ENCODE peak calls at places on chromosome 12, in nine cellular contexts. M is HCT116, H is MM.1S, W is GM23338, P is GM23248, S is neural progenitor cell, G is OCI-LY7, L is SK-N-SH, F is hepatocyte. X is an unnamed sample.

GRCh38 chr12:83389237-83389996 is 702.7 kb downstream of the TMTC2 start:
- DNase-seq in S (peak), H (peak), G (no peak), F (peak), P (no peak), W (peak), M (peak), L (no peak), X (peak)

GRCh38 chr12:119202121-119202527 is 23.4 kb downstream of the HSPB8 start:
- DNase-seq in L (no peak), M (no peak), P (no peak), S (no peak), G (no peak), F (no peak), H (no peak), W (peak), X (no peak)

GRCh38 chr12:103794814-103795213 is 46.2 kb downstream of the NT5DC3 start:
- DNase-seq in M (no peak), G (no peak), P (no peak), W (no peak), L (no peak), F (no peak), S (no peak), H (no peak), X (no peak)

GRCh38 chr12:71356569-71356968 is 83.0 kb upstream of the LGR5 start:
- DNase-seq in H (no peak), F (no peak), M (no peak), L (no peak), G (no peak), S (no peak), W (no peak), P (no peak), X (peak)

GRCh38 chr12:108430245-108430644 is 84.8 kb upstream of the FICD start:
- DNase-seq in H (no peak), P (peak), L (no peak), M (no peak), G (no peak), W (no peak), S (no peak), F (no peak), X (no peak)

GRCh38 chr12:49792181-49792970 is 35.8 kb downstream of the NCKAP5L start:
- DNase-seq in W (no peak), H (no peak), P (no peak), F (no peak), L (no peak), S (no peak), M (no peak), G (no peak), X (no peak)

GRCh38 chr12:53324113-53324778 is 2.8 kb upstream of the AAAS start:
- DNase-seq in L (no peak), G (peak), F (no peak), S (peak), P (no peak), H (peak), W (peak), M (no peak), X (no peak)

GRCh38 chr12:19251481-19251880 is 121.9 kb downstream of the PLEKHA5 start:
- DNase-seq in S (no peak), H (no peak), M (no peak), F (no peak), W (no peak), L (no peak), G (no peak), P (no peak), X (no peak)

GRCh38 chr12:94202245-94203180 is 54.1 kb downstream of the PLXNC1 start:
- DNase-seq in G (peak), F (no peak), P (no peak), S (no peak), W (no peak), M (no peak), L (no peak), H (no peak), X (no peak)

GRCh38 chr12:45130881-45131281 is 80.0 kb upstream of the DBX2 start:
- DNase-seq in P (peak), S (peak), L (peak), W (peak), F (peak), G (peak), M (peak), H (peak), X (peak)

GRCh38 chr12:95143784-95144205 is 70.4 kb upstream of the NR2C1 start:
- DNase-seq in G (no peak), H (no peak), F (no peak), P (peak), S (no peak), L (no peak), W (peak), M (no peak), X (no peak)

GRCh38 chr12:53190108-53190729 is 9.5 kb upstream of the CSAD start:
- DNase-seq in M (peak), L (peak), F (peak), P (peak), H (peak), S (peak), G (peak), W (peak), X (peak)

GRCh38 chr12:45918818-45919217 is 71.6 kb downstream of the SCAF11 start:
- DNase-seq in H (no peak), S (no peak), M (no peak), L (no peak), P (peak), F (no peak), G (no peak), W (no peak), X (no peak)

GRCh38 chr12:15987696-15988095 is 76.6 kb downstream of the DERA start:
- DNase-seq in H (no peak), W (no peak), L (no peak), S (no peak), F (no peak), P (no peak), M (no peak), G (no peak), X (no peak)

GRCh38 chr12:80925237-80925636 is 12.5 kb downstream of the LIN7A start:
- DNase-seq in G (no peak), M (no peak), L (no peak), W (no peak), S (no peak), H (no peak), F (no peak), P (no peak), X (no peak)

GRCh38 chr12:75553398-75553797 is 42.0 kb upstream of the KRR1 start:
- DNase-seq in G (no peak), L (no peak), P (peak), F (no peak), S (peak), W (peak), M (peak), H (no peak), X (no peak)

GRCh38 chr12:47901285-47902093 is 3.3 kb downstream of the VDR start:
- DNase-seq in L (no peak), G (no peak), S (no peak), M (no peak), W (no peak), H (no peak), F (no peak), P (peak), X (no peak)

GRCh38 chr12:47900101-47900479 is 4.7 kb downstream of the VDR start:
- DNase-seq in F (no peak), M (no peak), L (no peak), H (no peak), S (no peak), P (no peak), G (no peak), W (no peak), X (no peak)

GRCh38 chr12:47900480-47901129 is 4.2 kb downstream of the VDR start:
- DNase-seq in G (peak), W (peak), H (peak), P (peak), L (no peak), F (peak), M (peak), S (no peak), X (peak)

GRCh38 chr12:47902131-47902639 is 2.6 kb downstream of the VDR start:
- DNase-seq in G (no peak), L (no peak), S (no peak), P (no peak), H (no peak), F (no peak), W (no peak), M (no peak), X (no peak)

DNA sequence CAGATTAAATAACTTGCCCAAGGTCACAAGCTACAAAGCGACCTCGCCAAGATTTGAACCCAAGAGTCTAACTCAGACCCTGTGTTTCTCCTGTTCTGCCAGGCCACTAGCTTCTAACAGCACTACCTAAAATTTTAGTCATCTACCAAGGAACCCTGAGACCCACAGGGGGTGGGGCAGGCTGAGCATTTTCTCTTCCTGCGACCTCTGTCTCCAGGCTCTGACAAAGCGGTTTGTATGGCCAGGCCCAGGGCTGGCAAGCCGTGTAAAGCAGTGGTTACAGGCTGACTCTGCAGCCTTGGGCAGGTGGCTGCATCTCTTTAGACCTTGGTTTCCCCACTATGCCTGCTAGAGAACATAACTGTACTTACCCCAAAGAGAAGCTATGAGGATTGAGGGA is 5.3 kb downstream of the VDR start:
- DNase-seq in S (no peak), H (no peak), P (no peak), W (no peak), L (no peak), F (no peak), G (no peak), M (no peak), X (no peak)
- H3K27ac ChIP-seq in S (no peak), H (no peak), P (no peak), W (no peak), L (no peak), F (no peak), G (no peak), M (no peak), X (no peak)

GRCh38 chr12:102300824-102301461 is 103.3 kb upstream of the PMCH start:
- DNase-seq in H (peak), M (peak), P (peak), F (peak), G (peak), S (peak), W (peak), L (peak), X (peak)
- TF ChIP-seq EZH2phosphoT487 in H (no peak), M (no peak), P (no peak), F (no peak), G (no peak), S (no peak), W (no peak), L (no peak), X (no peak)

GRCh38 chr12:55112378-55112777 is 13.8 kb upstream of the OR9K2 start:
- DNase-seq in P (no peak), F (no peak), H (no peak), M (no peak), G (no peak), W (no peak), S (no peak), L (no peak), X (no peak)
- H3K27ac ChIP-seq in P (no peak), F (no peak), H (no peak), M (no peak), G (no peak), W (no peak), S (no peak), L (no peak), X (no peak)

GRCh38 chr12:14410177-14410576 is 44.7 kb downstream of the ATF7IP start:
- DNase-seq in S (no peak), P (peak), G (no peak), M (no peak), W (no peak), H (no peak), L (no peak), F (no peak), X (no peak)
- TF ChIP-seq EZH2phosphoT487 in S (no peak), P (no peak), G (no peak), M (no peak), W (no peak), H (no peak), L (no peak), F (no peak), X (no peak)

GRCh38 chr12:124354400-124354799 is 59.5 kb downstream of the RFLNA start:
- DNase-seq in H (no peak), M (no peak), P (no peak), G (no peak), W (no peak), S (no peak), F (no peak), L (no peak), X (no peak)
- H3K27ac ChIP-seq in H (no peak), M (no peak), P (no peak), G (no peak), W (no peak), S (no peak), F (no peak), L (no peak), X (no peak)

GRCh38 chr12:121990692-121991603 is 30.7 kb upstream of the BCL7A start:
- DNase-seq in P (peak), G (no peak), W (no peak), F (no peak), M (no peak), H (no peak), S (no peak), L (no peak), X (peak)
- TF ChIP-seq EZH2phosphoT487 in P (no peak), G (no peak), W (no peak), F (no peak), M (no peak), H (no peak), S (no peak), L (no peak), X (no peak)

DNA sequence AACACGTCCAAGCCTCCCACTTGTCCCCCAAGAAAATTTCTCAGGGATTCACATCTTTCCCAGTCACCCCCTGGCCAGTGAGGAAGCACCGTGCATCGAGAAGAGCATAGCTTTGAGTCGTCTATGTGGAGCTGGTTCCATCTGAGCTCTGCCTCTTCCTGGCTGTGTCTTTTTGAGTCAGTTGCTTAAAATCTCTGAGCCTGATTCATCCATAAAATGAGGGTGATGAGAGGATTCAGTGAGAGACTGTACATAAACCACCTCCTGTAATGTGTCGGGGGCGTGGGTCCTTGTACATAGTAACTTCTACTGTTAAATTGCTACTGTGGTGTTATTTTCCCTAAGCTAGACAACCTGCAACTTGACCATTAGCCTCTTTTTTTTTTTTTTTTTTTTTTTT is 13.8 kb downstream of the CD9 start:
- DNase-seq in W (no peak), G (no peak), L (no peak), H (no peak), M (no peak), P (peak), S (no peak), F (no peak), X (peak)
- H3K27ac ChIP-seq in W (peak), G (no peak), L (no peak), H (no peak), M (no peak), P (no peak), S (no peak), F (no peak), X (peak)

DNA sequence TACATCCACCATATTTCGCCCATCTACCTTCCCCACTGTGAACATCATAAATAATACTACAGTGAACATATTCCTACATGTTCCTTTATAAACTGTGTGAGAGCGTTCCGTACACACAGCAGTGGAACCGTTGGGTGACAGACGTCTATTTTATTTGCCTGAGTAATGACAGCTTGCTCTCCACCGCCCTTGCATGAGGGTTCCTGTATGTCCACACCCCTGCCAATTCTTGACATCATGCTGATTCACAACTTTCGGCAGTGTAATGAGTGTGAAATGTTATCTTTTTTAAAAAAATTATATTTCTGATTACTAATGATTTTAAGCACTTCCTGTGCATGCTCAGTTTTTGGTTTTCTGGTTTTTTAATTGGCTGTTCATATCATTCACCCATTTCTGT is 4.3 kb upstream of the RAD52 start:
- DNase-seq in W (no peak), G (no peak), F (no peak), S (no peak), P (peak), M (no peak), L (no peak), H (no peak), X (peak)
- TF ChIP-seq EZH2phosphoT487 in W (no peak), G (no peak), F (no peak), S (no peak), P (no peak), M (no peak), L (no peak), H (no peak), X (no peak)

GRCh38 chr12:28192145-28192544 is 1.9 kb downstream of the CCDC91 start:
- DNase-seq in P (no peak), F (no peak), L (peak), G (no peak), S (no peak), H (no peak), W (no peak), M (no peak), X (no peak)

GRCh38 chr12:28189774-28190320 is 409 bp upstream of the CCDC91 start:
- DNase-seq in G (no peak), W (no peak), M (no peak), S (no peak), P (no peak), F (peak), L (no peak), H (no peak), X (no peak)

GRCh38 chr12:28191690-28192089 is 1.4 kb downstream of the CCDC91 start:
- DNase-seq in H (no peak), F (no peak), M (no peak), G (no peak), P (peak), L (peak), S (no peak), W (peak), X (no peak)

GRCh38 chr12:28190321-28191017 is at the start of gene CCDC91:
- DNase-seq in H (peak), F (peak), G (peak), M (peak), P (peak), W (peak), L (peak), S (peak), X (peak)

DNA sequence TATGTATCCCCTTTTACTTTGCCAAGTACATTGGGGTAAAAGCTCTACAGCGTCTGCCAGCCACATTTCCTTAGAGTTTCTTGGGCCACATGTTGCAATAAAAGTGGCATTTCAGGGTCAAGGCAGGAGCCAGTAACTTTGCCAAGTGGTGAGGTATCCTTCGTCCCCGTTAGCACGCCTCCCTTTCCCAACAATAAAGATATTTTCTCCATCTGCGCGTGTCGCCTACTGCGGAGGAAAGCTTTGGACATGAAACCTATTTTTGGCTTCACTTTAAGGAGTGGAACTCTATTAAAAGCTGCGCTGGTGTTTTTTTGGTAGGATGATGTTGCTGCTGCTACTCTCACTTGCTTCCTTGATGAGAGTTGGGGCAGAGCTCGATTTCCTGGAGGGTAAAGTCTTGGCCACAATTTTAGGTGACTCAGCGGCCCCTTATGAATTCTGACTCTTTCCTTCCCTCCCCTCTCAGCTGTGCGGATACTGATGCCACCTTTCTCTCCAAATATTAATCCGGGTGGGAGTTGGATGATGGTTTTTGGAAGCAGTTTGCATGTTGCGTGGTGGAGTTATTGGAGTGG is 851 bp downstream of the CCDC91 start:
- DNase-seq in S (no peak), P (peak), L (peak), H (no peak), M (no peak), F (no peak), G (peak), W (peak), X (peak)
- H3K27ac ChIP-seq in S (no peak), P (peak), L (peak), H (peak), M (peak), F (peak), G (peak), W (peak), X (peak)

X was measured in PC-3.